ENCODE peak calls at places on chromosomes 13 and 19, in nine cellular contexts. One of them, this sample, is unnamed.

GRCh38 chr19:55210120-55210493 is 806 bp upstream of the PTPRH start:
- DNase-seq in Calu3: peak
- DNase-seq in fibroblast of lung: peak
- DNase-seq in nucleus accumbens: no peak
- DNase-seq in astrocyte of the spinal cord: peak
- DNase-seq in HS-27A: peak
- DNase-seq in pancreas: peak
- DNase-seq in activated CD4-positive, alpha-beta T cell treated with anti-CD3 and anti-CD28 coated beads, Interleukin-2, amount 10 ng/mL, durations not matched to agents 7 days and 5 days: no peak
- DNase-seq in MCF 10A: peak
- DNase-seq in this sample: no peak

GRCh38 chr19:1136918-1137317 is 33.1 kb downstream of the GPX4 start:
- DNase-seq in astrocyte of the spinal cord: no peak
- DNase-seq in MCF 10A: no peak
- DNase-seq in Calu3: no peak
- DNase-seq in pancreas: no peak
- DNase-seq in fibroblast of lung: no peak
- DNase-seq in activated CD4-positive, alpha-beta T cell treated with anti-CD3 and anti-CD28 coated beads, Interleukin-2, amount 10 ng/mL, durations not matched to agents 7 days and 5 days: no peak
- DNase-seq in nucleus accumbens: no peak
- DNase-seq in HS-27A: no peak
- DNase-seq in this sample: no peak

GRCh38 chr13:27043013-27043412 is 128.6 kb downstream of the USP12 start:
- DNase-seq in HS-27A: peak
- DNase-seq in MCF 10A: peak
- DNase-seq in fibroblast of lung: peak
- DNase-seq in astrocyte of the spinal cord: peak
- DNase-seq in nucleus accumbens: peak
- DNase-seq in Calu3: peak
- DNase-seq in activated CD4-positive, alpha-beta T cell treated with anti-CD3 and anti-CD28 coated beads, Interleukin-2, amount 10 ng/mL, durations not matched to agents 7 days and 5 days: no peak
- DNase-seq in pancreas: no peak
- DNase-seq in this sample: peak

GRCh38 chr19:1451916-1452801 is 2.2 kb downstream of the APC2 start:
- DNase-seq in activated CD4-positive, alpha-beta T cell treated with anti-CD3 and anti-CD28 coated beads, Interleukin-2, amount 10 ng/mL, durations not matched to agents 7 days and 5 days: no peak
- DNase-seq in MCF 10A: no peak
- DNase-seq in Calu3: no peak
- DNase-seq in nucleus accumbens: peak
- DNase-seq in astrocyte of the spinal cord: no peak
- DNase-seq in pancreas: no peak
- DNase-seq in fibroblast of lung: no peak
- DNase-seq in HS-27A: no peak
- DNase-seq in this sample: peak

GRCh38 chr19:49551531-49551930 is 23.7 kb downstream of the RCN3 start:
- DNase-seq in MCF 10A: no peak
- DNase-seq in astrocyte of the spinal cord: no peak
- DNase-seq in activated CD4-positive, alpha-beta T cell treated with anti-CD3 and anti-CD28 coated beads, Interleukin-2, amount 10 ng/mL, durations not matched to agents 7 days and 5 days: no peak
- DNase-seq in pancreas: no peak
- DNase-seq in Calu3: no peak
- DNase-seq in nucleus accumbens: no peak
- DNase-seq in fibroblast of lung: no peak
- DNase-seq in HS-27A: no peak
- DNase-seq in this sample: no peak

GRCh38 chr19:46849610-46850009 is 1.0 kb downstream of the AP2S1 start:
- DNase-seq in activated CD4-positive, alpha-beta T cell treated with anti-CD3 and anti-CD28 coated beads, Interleukin-2, amount 10 ng/mL, durations not matched to agents 7 days and 5 days: no peak
- DNase-seq in nucleus accumbens: no peak
- DNase-seq in fibroblast of lung: no peak
- DNase-seq in Calu3: no peak
- DNase-seq in HS-27A: no peak
- DNase-seq in MCF 10A: no peak
- DNase-seq in astrocyte of the spinal cord: no peak
- DNase-seq in pancreas: no peak
- DNase-seq in this sample: no peak

GRCh38 chr19:32475393-32475792 is 69.8 kb downstream of the DPY19L3 start:
- DNase-seq in fibroblast of lung: no peak
- DNase-seq in HS-27A: no peak
- DNase-seq in nucleus accumbens: no peak
- DNase-seq in MCF 10A: no peak
- DNase-seq in activated CD4-positive, alpha-beta T cell treated with anti-CD3 and anti-CD28 coated beads, Interleukin-2, amount 10 ng/mL, durations not matched to agents 7 days and 5 days: no peak
- DNase-seq in pancreas: no peak
- DNase-seq in Calu3: no peak
- DNase-seq in astrocyte of the spinal cord: no peak
- DNase-seq in this sample: no peak

GRCh38 chr13:102680842-102681725 is 13.8 kb downstream of the METTL21C start:
- DNase-seq in HS-27A: no peak
- DNase-seq in astrocyte of the spinal cord: peak
- DNase-seq in activated CD4-positive, alpha-beta T cell treated with anti-CD3 and anti-CD28 coated beads, Interleukin-2, amount 10 ng/mL, durations not matched to agents 7 days and 5 days: no peak
- DNase-seq in MCF 10A: no peak
- DNase-seq in pancreas: no peak
- DNase-seq in fibroblast of lung: peak
- DNase-seq in nucleus accumbens: no peak
- DNase-seq in Calu3: no peak
- DNase-seq in this sample: peak

GRCh38 chr13:101258509-101258908 is 157.8 kb downstream of the NALCN start:
- DNase-seq in activated CD4-positive, alpha-beta T cell treated with anti-CD3 and anti-CD28 coated beads, Interleukin-2, amount 10 ng/mL, durations not matched to agents 7 days and 5 days: no peak
- DNase-seq in Calu3: no peak
- DNase-seq in nucleus accumbens: no peak
- DNase-seq in MCF 10A: no peak
- DNase-seq in pancreas: no peak
- DNase-seq in HS-27A: no peak
- DNase-seq in fibroblast of lung: no peak
- DNase-seq in astrocyte of the spinal cord: no peak
- DNase-seq in this sample: no peak

GRCh38 chr13:98368019-98368418 is 190.9 kb upstream of the RNF113B start:
- DNase-seq in activated CD4-positive, alpha-beta T cell treated with anti-CD3 and anti-CD28 coated beads, Interleukin-2, amount 10 ng/mL, durations not matched to agents 7 days and 5 days: no peak
- DNase-seq in astrocyte of the spinal cord: peak
- DNase-seq in fibroblast of lung: peak
- DNase-seq in MCF 10A: no peak
- DNase-seq in nucleus accumbens: no peak
- DNase-seq in pancreas: no peak
- DNase-seq in HS-27A: no peak
- DNase-seq in Calu3: no peak
- DNase-seq in this sample: no peak

GRCh38 chr13:36531746-36532486 is 99.6 kb downstream of the CCNA1 start:
- DNase-seq in fibroblast of lung: peak
- DNase-seq in activated CD4-positive, alpha-beta T cell treated with anti-CD3 and anti-CD28 coated beads, Interleukin-2, amount 10 ng/mL, durations not matched to agents 7 days and 5 days: no peak
- DNase-seq in astrocyte of the spinal cord: peak
- DNase-seq in HS-27A: peak
- DNase-seq in MCF 10A: peak
- DNase-seq in pancreas: no peak
- DNase-seq in nucleus accumbens: no peak
- DNase-seq in Calu3: no peak
- DNase-seq in this sample: no peak

GRCh38 chr19:14672043-14672872 is 2.4 kb downstream of the ADGRE3 start:
- DNase-seq in activated CD4-positive, alpha-beta T cell treated with anti-CD3 and anti-CD28 coated beads, Interleukin-2, amount 10 ng/mL, durations not matched to agents 7 days and 5 days: no peak
- DNase-seq in MCF 10A: no peak
- DNase-seq in fibroblast of lung: no peak
- DNase-seq in pancreas: no peak
- DNase-seq in HS-27A: no peak
- DNase-seq in nucleus accumbens: no peak
- DNase-seq in Calu3: no peak
- DNase-seq in astrocyte of the spinal cord: no peak
- DNase-seq in this sample: no peak

GRCh38 chr19:613732-614567 is 19.4 kb downstream of the POLRMT start:
- DNase-seq in pancreas: no peak
- DNase-seq in activated CD4-positive, alpha-beta T cell treated with anti-CD3 and anti-CD28 coated beads, Interleukin-2, amount 10 ng/mL, durations not matched to agents 7 days and 5 days: no peak
- DNase-seq in Calu3: no peak
- DNase-seq in nucleus accumbens: no peak
- DNase-seq in astrocyte of the spinal cord: no peak
- DNase-seq in fibroblast of lung: no peak
- DNase-seq in HS-27A: no peak
- DNase-seq in MCF 10A: no peak
- DNase-seq in this sample: no peak

GRCh38 chr19:40583283-40583682 is 6.6 kb downstream of the SHKBP1 start:
- DNase-seq in MCF 10A: no peak
- DNase-seq in astrocyte of the spinal cord: no peak
- DNase-seq in nucleus accumbens: no peak
- DNase-seq in HS-27A: no peak
- DNase-seq in pancreas: no peak
- DNase-seq in fibroblast of lung: no peak
- DNase-seq in Calu3: no peak
- DNase-seq in activated CD4-positive, alpha-beta T cell treated with anti-CD3 and anti-CD28 coated beads, Interleukin-2, amount 10 ng/mL, durations not matched to agents 7 days and 5 days: no peak
- DNase-seq in this sample: no peak

GRCh38 chr13:98878421-98879126 is 99.3 kb downstream of the DOCK9 start:
- DNase-seq in Calu3: no peak
- DNase-seq in astrocyte of the spinal cord: no peak
- DNase-seq in activated CD4-positive, alpha-beta T cell treated with anti-CD3 and anti-CD28 coated beads, Interleukin-2, amount 10 ng/mL, durations not matched to agents 7 days and 5 days: no peak
- DNase-seq in HS-27A: no peak
- DNase-seq in pancreas: no peak
- DNase-seq in nucleus accumbens: no peak
- DNase-seq in fibroblast of lung: no peak
- DNase-seq in MCF 10A: no peak
- DNase-seq in this sample: peak

GRCh38 chr13:51066091-51066831 is 44.8 kb downstream of the C13orf42 start:
- DNase-seq in fibroblast of lung: peak
- DNase-seq in nucleus accumbens: no peak
- DNase-seq in MCF 10A: peak
- DNase-seq in activated CD4-positive, alpha-beta T cell treated with anti-CD3 and anti-CD28 coated beads, Interleukin-2, amount 10 ng/mL, durations not matched to agents 7 days and 5 days: no peak
- DNase-seq in pancreas: no peak
- DNase-seq in astrocyte of the spinal cord: peak
- DNase-seq in HS-27A: no peak
- DNase-seq in Calu3: peak
- DNase-seq in this sample: no peak

GRCh38 chr13:59247166-59247565 is 916.6 kb downstream of the DIAPH3 start:
- DNase-seq in fibroblast of lung: no peak
- DNase-seq in pancreas: no peak
- DNase-seq in MCF 10A: peak
- DNase-seq in activated CD4-positive, alpha-beta T cell treated with anti-CD3 and anti-CD28 coated beads, Interleukin-2, amount 10 ng/mL, durations not matched to agents 7 days and 5 days: no peak
- DNase-seq in Calu3: no peak
- DNase-seq in HS-27A: no peak
- DNase-seq in astrocyte of the spinal cord: no peak
- DNase-seq in nucleus accumbens: no peak
- DNase-seq in this sample: no peak

GRCh38 chr13:60335531-60335930 is 61.5 kb upstream of the TDRD3 start:
- DNase-seq in MCF 10A: peak
- DNase-seq in fibroblast of lung: peak
- DNase-seq in pancreas: no peak
- DNase-seq in Calu3: no peak
- DNase-seq in astrocyte of the spinal cord: peak
- DNase-seq in HS-27A: no peak
- DNase-seq in nucleus accumbens: no peak
- DNase-seq in activated CD4-positive, alpha-beta T cell treated with anti-CD3 and anti-CD28 coated beads, Interleukin-2, amount 10 ng/mL, durations not matched to agents 7 days and 5 days: no peak
- DNase-seq in this sample: peak

GRCh38 chr19:53045536-53045935 is 996 bp downstream of the ERVV-2 start:
- DNase-seq in fibroblast of lung: no peak
- DNase-seq in pancreas: no peak
- DNase-seq in astrocyte of the spinal cord: no peak
- DNase-seq in MCF 10A: no peak
- DNase-seq in activated CD4-positive, alpha-beta T cell treated with anti-CD3 and anti-CD28 coated beads, Interleukin-2, amount 10 ng/mL, durations not matched to agents 7 days and 5 days: no peak
- DNase-seq in Calu3: no peak
- DNase-seq in nucleus accumbens: no peak
- DNase-seq in HS-27A: no peak
- DNase-seq in this sample: no peak

GRCh38 chr13:60417734-60418133 is 20.7 kb downstream of the TDRD3 start:
- DNase-seq in MCF 10A: no peak
- DNase-seq in fibroblast of lung: no peak
- DNase-seq in Calu3: no peak
- DNase-seq in astrocyte of the spinal cord: no peak
- DNase-seq in HS-27A: no peak
- DNase-seq in pancreas: no peak
- DNase-seq in nucleus accumbens: no peak
- DNase-seq in activated CD4-positive, alpha-beta T cell treated with anti-CD3 and anti-CD28 coated beads, Interleukin-2, amount 10 ng/mL, durations not matched to agents 7 days and 5 days: no peak
- DNase-seq in this sample: no peak

GRCh38 chr19:45276284-45276687 is 25.2 kb downstream of the MARK4 start:
- DNase-seq in pancreas: no peak
- DNase-seq in MCF 10A: no peak
- DNase-seq in Calu3: no peak
- DNase-seq in astrocyte of the spinal cord: no peak
- DNase-seq in nucleus accumbens: no peak
- DNase-seq in activated CD4-positive, alpha-beta T cell treated with anti-CD3 and anti-CD28 coated beads, Interleukin-2, amount 10 ng/mL, durations not matched to agents 7 days and 5 days: no peak
- DNase-seq in fibroblast of lung: no peak
- DNase-seq in HS-27A: no peak
- DNase-seq in this sample: no peak

GRCh38 chr19:6886272-6886671 is 1.1 kb upstream of the ADGRE1 start:
- DNase-seq in Calu3: no peak
- DNase-seq in HS-27A: no peak
- DNase-seq in pancreas: no peak
- DNase-seq in MCF 10A: no peak
- DNase-seq in activated CD4-positive, alpha-beta T cell treated with anti-CD3 and anti-CD28 coated beads, Interleukin-2, amount 10 ng/mL, durations not matched to agents 7 days and 5 days: no peak
- DNase-seq in astrocyte of the spinal cord: no peak
- DNase-seq in fibroblast of lung: no peak
- DNase-seq in nucleus accumbens: no peak
- DNase-seq in this sample: no peak

This sample was measured in hippocampal formation.